ENCODE peak calls at places on chromosomes 6 and 20, in four cellular contexts. F is NAMALWA; O is ovary; V is activated CD8-positive, alpha-beta memory T cell treated with anti-CD3 and anti-CD28 coated beads for 48 hours. K is an unnamed sample.
A peak's percentile ranks its signal among the peaks of the same experiment; 100 is the strongest.

GRCh38 chr6:108200186-108200585 is 34.4 kb downstream of the NR2E1 start:
- DNase-seq in F (no peak), O (no peak), V (no peak), K (no peak)

GRCh38 chr20:12111431-12112088 is 193.9 kb downstream of the BTBD3 start:
- DNase-seq in F (no peak), O (no peak), V (no peak), K (no peak)

GRCh38 chr6:157806496-157807215 is 16.4 kb upstream of the SNX9 start:
- DNase-seq in F (no peak), O (no peak), V (no peak), K (no peak)

GRCh38 chr6:1792989-1793388 is 183.3 kb downstream of the FOXC1 start:
- DNase-seq in F (peak; percentile 61), O (no peak), V (no peak), K (no peak)

GRCh38 chr6:170438402-170438753 is 114.7 kb downstream of the PSMB1 start:
- DNase-seq in F (peak; percentile 70), O (peak; percentile 71), V (peak; percentile 30), K (peak; percentile 82)

GRCh38 chr20:24587384-24588046 is 118.1 kb downstream of the SYNDIG1 start:
- DNase-seq in F (no peak), O (no peak), V (no peak), K (peak; percentile 47)

GRCh38 chr6:147530132-147531060 is 21.9 kb downstream of the SAMD5 start:
- DNase-seq in F (peak; percentile 6), O (no peak), V (no peak), K (no peak)

GRCh38 chr6:52115145-52115741 is 27.8 kb upstream of the PKHD1 start:
- DNase-seq in F (no peak), O (no peak), V (no peak), K (no peak)

GRCh38 chr6:80967618-80968017 is 784.9 kb downstream of the TENT5A start:
- DNase-seq in F (no peak), O (no peak), V (no peak), K (no peak)

GRCh38 chr6:103122766-103123601 is 1729.5 kb downstream of the GRIK2 start:
- DNase-seq in F (peak; percentile 67), O (no peak), V (no peak), K (peak; percentile 89)

K was measured in NCI-H446.